ENCODE peak calls at places on chromosomes 4 and X, in ten cellular contexts. C, U, A, Y, X, S, Z, R, G and N are unnamed samples.

GRCh38 chrX:106742831-106743230 is 16.3 kb downstream of the RNF128 start:
- DNase-seq in Y (no peak), U (no peak), R (no peak), A (no peak), X (no peak), Z (no peak), S (no peak), C (peak; percentile 7), G (no peak), N (no peak)

GRCh38 chrX:130330706-130331105 is 9.0 kb upstream of the SLC25A14 start:
- DNase-seq in A (peak; percentile 53), S (no peak), Y (peak; percentile 53), X (peak; percentile 48), Z (peak; percentile 67), R (peak; percentile 34), G (peak; percentile 1), U (peak; percentile 51), C (peak; percentile 40), N (peak; percentile 79)

GRCh38 chrX:129654652-129655546 is at the start of gene APLN:
- DNase-seq in G (no peak), S (peak; percentile 50), Z (peak; percentile 67), Y (peak; percentile 73), U (peak; percentile 68), R (no peak), A (peak; percentile 57), C (peak; percentile 19), X (peak; percentile 43), N (peak; percentile 56)

GRCh38 chr4:94519925-94520789 is 68.4 kb downstream of the PDLIM5 start:
- DNase-seq in Z (no peak), G (no peak), S (no peak), U (no peak), Y (no peak), R (no peak), X (no peak), C (no peak), A (no peak), N (no peak)

GRCh38 chr4:172652369-172652768 is 516.2 kb upstream of the GALNT7 start:
- DNase-seq in X (no peak), R (no peak), U (no peak), S (no peak), G (no peak), Z (no peak), C (no peak), Y (no peak), A (no peak), N (peak; percentile 21)

GRCh38 chr4:40910706-40911105 is 161.0 kb downstream of the NSUN7 start:
- DNase-seq in X (peak; percentile 42), U (no peak), C (peak; percentile 49), A (no peak), R (no peak), Y (peak; percentile 55), Z (no peak), S (no peak), G (no peak), N (no peak)

GRCh38 chrX:9467181-9467580 is 2.3 kb downstream of the TBL1X start:
- DNase-seq in C (no peak), A (no peak), Y (no peak), Z (no peak), S (no peak), R (no peak), G (no peak), X (no peak), U (no peak), N (no peak)

GRCh38 chrX:72545990-72546389 is 26.7 kb downstream of the HDAC8 start:
- DNase-seq in G (no peak), U (no peak), C (no peak), S (no peak), R (no peak), X (peak; percentile 36), A (no peak), Y (peak; percentile 37), Z (no peak), N (peak; percentile 13)

GRCh38 chr4:73851293-73851692 is 1.8 kb upstream of the PF4V1 start:
- DNase-seq in X (no peak), G (no peak), Z (no peak), A (no peak), S (no peak), R (no peak), Y (no peak), C (no peak), U (no peak), N (no peak)

GRCh38 chr4:73853718-73854473 is 800 bp downstream of the PF4V1 start:
- DNase-seq in R (no peak), U (no peak), S (no peak), Z (no peak), A (no peak), G (no peak), X (no peak), Y (no peak), C (no peak), N (no peak)

GRCh38 chr4:73855406-73855805 is 2.3 kb downstream of the PF4V1 start:
- DNase-seq in R (no peak), A (no peak), G (no peak), X (peak; percentile 36), Y (no peak), C (no peak), U (no peak), S (no peak), Z (no peak), N (no peak)

GRCh38 chr4:73852771-73853170 is 325 bp upstream of the PF4V1 start:
- DNase-seq in G (no peak), Y (no peak), U (no peak), R (no peak), A (no peak), S (no peak), X (peak; percentile 54), Z (no peak), C (no peak), N (no peak)

DNA sequence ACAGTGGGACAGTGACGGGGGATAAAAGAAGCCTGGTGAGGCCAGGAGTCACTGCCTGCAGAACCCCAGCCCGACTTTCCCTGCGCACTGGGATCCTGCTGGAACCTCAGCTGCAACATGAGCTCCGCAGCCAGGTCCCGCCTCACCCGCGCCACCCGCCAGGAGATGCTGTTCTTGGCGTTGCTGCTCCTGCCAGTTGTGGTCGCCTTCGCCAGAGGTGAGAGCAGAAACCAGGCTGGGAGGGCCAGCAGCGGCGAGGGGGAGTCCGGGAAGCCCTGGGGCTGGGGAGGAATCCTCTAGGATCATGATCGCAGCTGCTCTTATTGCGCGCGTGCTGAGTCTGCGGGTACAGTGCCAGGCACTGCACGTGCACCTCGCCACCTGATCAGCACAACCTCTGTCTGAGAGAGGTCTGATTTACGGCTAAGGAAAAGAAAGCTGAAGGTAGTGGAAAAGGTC is at the start of gene PF4V1:
- DNase-seq in A (no peak), U (peak; percentile 61), X (peak; percentile 53), Y (peak; percentile 50), Z (peak; percentile 70), S (no peak), R (no peak), G (no peak), C (no peak), N (peak; percentile 59)
- H3K4me3 ChIP-seq in A (no peak within 1 kb of the TSS), U (peak within 1 kb of the TSS; percentile 44), X (no peak within 1 kb of the TSS), Y (no peak within 1 kb of the TSS), Z (no peak within 1 kb of the TSS), S (peak within 1 kb of the TSS; percentile 47), R (no peak within 1 kb of the TSS), G (peak within 1 kb of the TSS; percentile 35), C (no peak within 1 kb of the TSS), N (peak within 1 kb of the TSS; percentile 23)

DNA sequence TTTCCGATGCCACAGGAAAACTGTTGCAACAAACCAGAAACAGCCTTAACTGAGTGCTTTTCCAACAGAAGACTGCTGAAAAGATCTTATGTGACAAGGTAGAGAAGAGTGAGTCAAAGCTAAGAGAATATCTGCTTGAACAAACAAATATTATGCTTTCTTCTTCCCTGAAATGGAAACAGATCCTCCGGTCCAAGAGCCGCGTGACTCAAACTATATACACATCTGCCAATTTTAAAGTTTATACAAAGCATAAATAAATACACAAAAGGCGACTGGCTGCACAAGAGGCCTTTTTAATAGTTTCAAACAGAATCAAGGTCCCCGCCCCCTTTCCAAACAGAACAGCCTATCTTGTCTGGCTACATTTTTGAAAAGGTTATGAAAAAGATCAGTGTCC is 329.7 kb upstream of the F9 start:
- DNase-seq in S (no peak), A (no peak), Z (no peak), Y (no peak), R (no peak), X (peak; percentile 18), U (peak; percentile 30), G (no peak), C (peak; percentile 1), N (no peak)
- H3K4me3 ChIP-seq in S (no peak overlapping the region), A (no peak overlapping the region), Z (no peak overlapping the region), Y (no peak overlapping the region), R (no peak overlapping the region), X (no peak overlapping the region), U (no peak overlapping the region), G (no peak overlapping the region), C (no peak overlapping the region), N (no peak overlapping the region)

GRCh38 chrX:108399427-108400165 is 38.6 kb downstream of the COL4A6 start:
- DNase-seq in Y (peak; percentile 25), S (no peak), G (no peak), R (no peak), C (peak; percentile 10), U (peak; percentile 66), A (no peak), Z (no peak), X (no peak), N (no peak)

GRCh38 chrX:108396188-108396885 is 41.9 kb downstream of the COL4A6 start:
- DNase-seq in G (no peak), Y (no peak), Z (no peak), A (no peak), U (peak; percentile 36), X (no peak), R (no peak), C (peak; percentile 38), S (no peak), N (peak; percentile 58)

GRCh38 chrX:108396986-108397385 is 41.2 kb downstream of the COL4A6 start:
- DNase-seq in Y (no peak), Z (no peak), G (no peak), C (no peak), X (no peak), A (no peak), R (no peak), S (no peak), U (no peak), N (no peak)

DNA sequence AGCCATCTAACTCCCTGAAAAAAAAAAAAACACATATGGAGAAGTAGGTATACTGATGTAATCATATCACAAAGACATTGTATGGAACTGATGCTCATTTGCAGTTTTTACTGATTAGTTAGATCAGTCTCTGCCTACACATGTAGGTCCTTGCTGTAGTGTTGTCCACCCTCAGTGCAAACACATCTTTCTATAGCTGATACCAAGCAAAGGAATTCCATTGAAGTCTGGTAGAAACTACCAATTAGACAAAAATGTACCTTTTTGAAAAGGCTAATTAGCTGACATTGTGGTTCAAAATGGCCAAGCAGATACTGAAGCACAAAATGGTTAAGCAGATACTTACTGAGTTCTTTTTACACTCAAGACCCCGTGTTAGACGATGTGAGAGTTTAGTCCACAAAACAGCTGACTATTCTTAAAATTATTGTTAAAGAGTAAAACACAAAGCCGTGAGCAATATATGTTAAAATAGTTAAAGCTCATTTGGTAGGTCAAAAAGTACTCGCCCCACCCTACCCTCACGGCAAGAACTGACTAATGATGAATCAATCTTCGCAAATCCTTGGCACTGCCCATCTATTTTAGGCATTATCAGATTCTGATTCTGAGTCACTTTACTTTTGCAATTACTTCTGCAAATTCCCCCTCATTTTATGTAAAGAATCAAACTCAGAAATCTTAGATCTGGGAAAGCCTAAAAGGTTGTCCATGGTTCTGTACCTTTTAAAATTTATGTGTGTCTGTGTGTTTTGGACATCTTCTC is 40.4 kb downstream of the COL4A6 start:
- DNase-seq in U (peak; percentile 80), Y (peak; percentile 3), A (no peak), G (no peak), Z (no peak), R (no peak), X (no peak), C (peak; percentile 4), S (no peak), N (no peak)
- H3K4me3 ChIP-seq in U (peak overlapping the region; percentile 50), Y (no peak overlapping the region), A (no peak overlapping the region), G (no peak overlapping the region), Z (no peak overlapping the region), R (no peak overlapping the region), X (no peak overlapping the region), C (no peak overlapping the region), S (no peak overlapping the region), N (no peak overlapping the region)

GRCh38 chrX:15546745-15547144 is 46.1 kb downstream of the BMX start:
- DNase-seq in C (no peak), R (no peak), X (no peak), S (no peak), Z (no peak), Y (peak; percentile 38), A (no peak), G (no peak), U (no peak), N (no peak)

GRCh38 chrX:15547356-15547755 is 46.7 kb downstream of the BMX start:
- DNase-seq in Z (no peak), U (no peak), R (no peak), C (no peak), Y (no peak), G (no peak), S (no peak), A (no peak), X (no peak), N (no peak)

GRCh38 chrX:15549189-15550012 is 48.8 kb downstream of the BMX start:
- DNase-seq in X (no peak), Z (no peak), Y (no peak), A (no peak), R (no peak), S (no peak), C (no peak), U (no peak), G (no peak), N (no peak)
- H3K4me3 ChIP-seq in X (no peak overlapping the region), Z (no peak overlapping the region), Y (no peak overlapping the region), A (no peak overlapping the region), R (no peak overlapping the region), S (no peak overlapping the region), C (no peak overlapping the region), U (no peak overlapping the region), G (no peak overlapping the region), N (no peak overlapping the region)